ENCODE peak calls at places on chromosomes 16 and 17, in five cellular contexts. B is cardiac muscle cell; C is colonic mucosa; P is activated naive CD8-positive, alpha-beta T cell treated with anti-CD3 and anti-CD28 coated beads for 36 hours; R is activated CD4-positive, alpha-beta T cell treated with anti-CD3 and anti-CD28 coated beads, Interleukin-2, amount 50 U/mL, for 1 hour. M is an unnamed sample.

GRCh38 chr16:65896448-65897153 is 469.9 kb upstream of the CDH5 start:
- DNase-seq in B (no peak), C (no peak), P (no peak), R (no peak), M (no peak)

GRCh38 chr16:46688101-46688656 is 799 bp downstream of the VPS35 start:
- DNase-seq in B (no peak), C (peak), P (no peak), R (no peak), M (peak)

GRCh38 chr17:8163978-8164814 is 1.4 kb upstream of the VAMP2 start:
- DNase-seq in B (peak), C (peak), P (peak), R (peak), M (peak)

GRCh38 chr17:36085710-36086268 is 4.2 kb downstream of the CCL3 start:
- DNase-seq in B (no peak), C (no peak), P (no peak), R (no peak), M (peak)

GRCh38 chr17:73285916-73286862 is 24.5 kb upstream of the CPSF4L start:
- DNase-seq in B (no peak), C (no peak), P (no peak), R (no peak), M (peak)

GRCh38 chr17:17809527-17810373 is 27.0 kb downstream of the SREBF1 start:
- DNase-seq in B (peak), C (no peak), P (no peak), R (no peak), M (peak)

GRCh38 chr17:13601317-13601775 is 383 bp downstream of the HS3ST3A1 start:
- DNase-seq in B (peak), C (no peak), P (peak), R (no peak), M (no peak)

GRCh38 chr17:82350182-82351030 is 8.6 kb upstream of the TEX19 start:
- DNase-seq in B (no peak), C (no peak), P (peak), R (peak), M (no peak)

GRCh38 chr17:9002610-9003354 is 18.5 kb upstream of the NTN1 start:
- DNase-seq in B (peak), C (no peak), P (peak), R (peak), M (no peak)

GRCh38 chr16:10485698-10486382 is 94.6 kb downstream of the EMP2 start:
- DNase-seq in B (no peak), C (no peak), P (no peak), R (no peak), M (no peak)

GRCh38 chr17:39702901-39703893 is 3.3 kb downstream of the ERBB2 start:
- DNase-seq in B (peak), C (no peak), P (no peak), R (no peak), M (no peak)

GRCh38 chr16:15575293-15576049 is 67.5 kb downstream of the MARF1 start:
- DNase-seq in B (no peak), C (no peak), P (no peak), R (no peak), M (no peak)

GRCh38 chr16:397736-398332 is 835 bp downstream of the NME4 start:
- DNase-seq in B (peak), C (peak), P (peak), R (no peak), M (peak)

GRCh38 chr16:74999208-74999682 is 421 bp downstream of the ZNRF1 start:
- DNase-seq in B (no peak), C (peak), P (no peak), R (peak), M (peak)

GRCh38 chr16:89116341-89117238 is 22.9 kb downstream of the ACSF3 start:
- DNase-seq in B (no peak), C (no peak), P (no peak), R (no peak), M (no peak)

GRCh38 chr16:21652451-21652850 is at the start of gene IGSF6:
- DNase-seq in B (no peak), C (no peak), P (no peak), R (no peak), M (no peak)

GRCh38 chr16:14109077-14109775 is 38.1 kb downstream of the MRTFB start:
- DNase-seq in B (no peak), C (no peak), P (no peak), R (no peak), M (no peak)

GRCh38 chr16:47853635-47854034 is 302.2 kb downstream of the ABCC12 start:
- DNase-seq in B (no peak), C (no peak), P (no peak), R (no peak), M (no peak)